ENCODE peak calls at places on chromosomes 16 and 17, in five cellular contexts. I, W, E, O and X are unnamed samples. For H3K4me1, the result is how much of the 10 kb centered on the place peaks cover.

GRCh38 chr16:71474864-71475263 is 12.8 kb upstream of the ZNF23 start:
- DNase-seq in I (no peak), W (no peak), E (no peak), O (peak), X (no peak)

GRCh38 chr17:19867654-19868395 is at the start of gene ULK2:
- DNase-seq in I (peak), W (peak), E (peak), O (no peak), X (no peak)

GRCh38 chr16:53666816-53667415 is 36.7 kb downstream of the RPGRIP1L start:
- DNase-seq in I (no peak), W (no peak), E (no peak), O (no peak), X (peak)

GRCh38 chr17:81578038-81578441 is 25.9 kb upstream of the FAAP100 start:
- DNase-seq in I (no peak), W (no peak), E (no peak), O (peak), X (no peak)

GRCh38 chr17:62565817-62566216 is 61.7 kb upstream of the MRC2 start:
- DNase-seq in I (no peak), W (no peak), E (no peak), O (no peak), X (no peak)

GRCh38 chr17:80169784-80170500 is at the start of gene CARD14:
- DNase-seq in I (no peak), W (no peak), E (no peak), O (peak), X (no peak)

GRCh38 chr17:31598921-31599571 is 207.6 kb downstream of the RAB11FIP4 start:
- DNase-seq in I (no peak), W (no peak), E (no peak), O (no peak), X (no peak)

GRCh38 chr17:79340771-79341528 is 266.3 kb downstream of the ENGASE start:
- DNase-seq in I (peak), W (no peak), E (no peak), O (no peak), X (no peak)

GRCh38 chr16:87410530-87410929 is 18.4 kb downstream of the MAP1LC3B start:
- DNase-seq in I (no peak), W (peak), E (no peak), O (no peak), X (no peak)

GRCh38 chr16:75614247-75614897 is 8.7 kb downstream of the ADAT1 start:
- DNase-seq in I (no peak), W (no peak), E (no peak), O (peak), X (no peak)

GRCh38 chr17:66654341-66654740 is 180.6 kb upstream of the CACNG5 start:
- DNase-seq in I (no peak), W (no peak), E (no peak), O (no peak), X (no peak)

GRCh38 chr16:13300066-13300465 is 398.7 kb downstream of the SHISA9 start:
- DNase-seq in I (no peak), W (no peak), E (no peak), O (no peak), X (no peak)

GRCh38 chr17:28745777-28746473 is 2.1 kb downstream of the TRAF4 start:
- DNase-seq in I (no peak), W (peak), E (peak), O (peak), X (no peak)

GRCh38 chr16:50742521-50743150 is 750 bp downstream of the CYLD start:
- DNase-seq in I (peak), W (peak), E (peak), O (no peak), X (no peak)

GRCh38 chr17:65473363-65473762 is 88.1 kb downstream of the AXIN2 start:
- DNase-seq in I (no peak), W (no peak), E (no peak), O (no peak), X (no peak)

GRCh38 chr17:17079336-17079735 is 37.1 kb downstream of the MPRIP start:
- DNase-seq in I (no peak), W (peak), E (no peak), O (no peak), X (no peak)

GRCh38 chr17:41811549-41812175 is at the start of gene P3H4:
- DNase-seq in I (peak), W (peak), E (peak), O (peak), X (peak)

GRCh38 chr16:50468749-50469078 is 79.5 kb upstream of the NKD1 start:
- DNase-seq in I (no peak), W (no peak), E (no peak), O (no peak), X (no peak)

GRCh38 chr17:74116087-74116717 is 87.3 kb upstream of the RPL38 start:
- DNase-seq in I (no peak), W (peak), E (no peak), O (no peak), X (no peak)

GRCh38 chr16:1159973-1160772 is 7.3 kb downstream of the CACNA1H start:
- DNase-seq in I (no peak), W (no peak), E (no peak), O (no peak), X (no peak)

GRCh38 chr17:79006001-79006400 is 3.6 kb downstream of the CANT1 start:
- DNase-seq in I (no peak), W (peak), E (no peak), O (no peak), X (no peak)

DNA sequence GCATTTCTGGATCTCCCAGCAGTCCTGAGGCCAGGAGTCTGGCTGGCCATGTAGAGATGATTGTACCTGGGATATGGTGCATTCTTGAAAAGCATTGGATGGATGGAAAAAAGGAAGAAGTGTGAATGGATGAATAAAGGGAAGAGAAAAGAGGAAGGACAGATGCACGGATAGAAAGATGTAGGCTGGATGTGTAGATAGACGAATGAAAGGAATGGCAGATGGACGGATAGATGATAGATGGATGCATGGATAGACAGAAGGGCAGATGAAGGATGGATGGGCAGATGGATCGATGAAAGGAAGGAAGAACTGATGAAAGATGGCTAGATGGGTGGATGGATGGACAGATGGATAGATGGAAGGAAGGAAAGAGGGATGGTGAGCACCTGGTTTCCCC is 210.9 kb downstream of the MSI2 start:
- DNase-seq in I (no peak), W (no peak), E (no peak), O (no peak), X (no peak)
- H3K4me1 ChIP-seq in I (under half), W (under half), E (under half), O (under half), X (under half)

GRCh38 chr16:17382949-17383348 is 87.8 kb downstream of the XYLT1 start:
- DNase-seq in I (no peak), W (peak), E (no peak), O (no peak), X (no peak)
- H3K4me1 ChIP-seq in I (under half), W (under half), E (half or more), O (under half), X (under half)

GRCh38 chr16:57025941-57026777 is 36.8 kb downstream of the NLRC5 start:
- DNase-seq in I (no peak), W (no peak), E (no peak), O (no peak), X (no peak)
- H3K4me1 ChIP-seq in I (under half), W (under half), E (under half), O (under half), X (under half)

GRCh38 chr16:14356064-14356463 is 274.0 kb downstream of the PARN start:
- DNase-seq in I (no peak), W (no peak), E (no peak), O (no peak), X (no peak)
- H3K4me1 ChIP-seq in I (half or more), W (under half), E (under half), O (under half), X (under half)

DNA sequence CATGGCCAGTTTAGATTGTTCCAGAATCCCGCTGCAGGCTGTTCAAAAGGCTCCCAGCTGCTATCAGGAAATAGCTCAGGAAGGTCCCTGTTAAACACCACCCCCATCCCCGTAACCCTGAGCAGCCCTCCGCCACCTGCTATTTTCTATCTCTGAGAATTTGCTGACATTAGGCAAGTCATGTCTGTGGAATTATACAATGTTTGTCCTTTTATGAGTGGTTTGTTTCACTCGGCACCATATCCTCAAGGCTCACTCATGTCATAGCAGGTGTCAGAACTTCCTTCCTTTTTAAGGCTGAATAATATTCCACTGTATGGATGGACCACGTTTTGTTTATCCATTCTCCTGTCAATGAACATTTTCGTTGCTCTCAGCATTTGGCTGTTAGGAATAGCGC is 164.3 kb upstream of the FOXF1 start:
- DNase-seq in I (no peak), W (no peak), E (no peak), O (no peak), X (no peak)
- H3K4me1 ChIP-seq in I (under half), W (under half), E (under half), O (under half), X (under half)

DNA sequence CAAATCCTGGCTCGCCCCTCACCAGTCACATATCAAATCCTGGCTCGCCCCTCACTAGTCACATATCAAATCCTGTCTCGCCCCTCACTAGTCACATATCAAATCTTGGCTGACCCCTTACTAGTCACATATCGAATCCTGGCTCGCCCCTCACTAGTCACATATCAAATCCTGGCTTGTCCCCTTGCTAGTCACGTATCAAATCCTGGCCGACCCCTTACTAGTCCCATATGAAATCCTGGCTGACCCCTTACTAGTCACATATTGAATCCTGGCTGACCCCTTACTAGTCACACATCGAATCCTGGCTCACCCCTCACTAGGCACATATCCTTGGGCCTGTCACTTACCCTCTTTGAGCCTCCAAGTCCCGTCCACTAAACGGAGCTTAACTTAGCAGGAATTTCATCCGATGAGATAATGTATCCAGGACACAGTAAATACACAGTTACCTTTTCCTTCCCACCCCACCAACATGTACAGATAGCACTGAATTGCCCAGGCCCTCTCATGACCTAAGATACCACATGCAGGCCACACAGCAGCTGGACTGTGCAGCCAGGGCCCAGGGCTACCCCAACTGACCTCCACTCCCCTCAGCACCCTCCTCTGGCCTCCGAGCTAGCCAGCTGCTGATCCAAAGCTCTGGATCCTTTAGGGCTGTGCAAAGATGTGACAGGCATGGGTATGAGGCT is 157.8 kb upstream of the RPH3AL start:
- DNase-seq in I (no peak), W (no peak), E (no peak), O (no peak), X (no peak)
- H3K4me1 ChIP-seq in I (under half), W (under half), E (under half), O (under half), X (under half)

GRCh38 chr16:67448580-67448979 is 17.7 kb downstream of the HSD11B2 start:
- DNase-seq in I (no peak), W (no peak), E (no peak), O (no peak), X (no peak)
- H3K4me1 ChIP-seq in I (under half), W (under half), E (under half), O (under half), X (under half)